ENCODE peak calls at places on chromosomes 12 and 14, in nine cellular contexts. One of them, this sample, is unnamed.

GRCh38 chr12:13896063-13896626 is 85.3 kb downstream of the GRIN2B start:
- DNase-seq in Peyer's patch: no peak
- DNase-seq in ovary: no peak
- DNase-seq in psoas muscle: no peak
- DNase-seq in CD8-positive, alpha-beta T cell: no peak
- DNase-seq in PC-3: no peak
- DNase-seq in A549: peak; percentile 66
- DNase-seq in effector memory CD4-positive, alpha-beta T cell: no peak
- DNase-seq in tibial artery: no peak
- DNase-seq in this sample: no peak

GRCh38 chr14:51328089-51328941 is 88.3 kb downstream of the TMX1 start:
- DNase-seq in Peyer's patch: no peak
- DNase-seq in ovary: no peak
- DNase-seq in psoas muscle: peak; percentile 21
- DNase-seq in CD8-positive, alpha-beta T cell: no peak
- DNase-seq in PC-3: peak; percentile 41
- DNase-seq in A549: peak; percentile 9
- DNase-seq in effector memory CD4-positive, alpha-beta T cell: no peak
- DNase-seq in tibial artery: no peak
- DNase-seq in this sample: no peak

GRCh38 chr12:6695313-6696045 is 5.1 kb downstream of the PIANP start:
- DNase-seq in Peyer's patch: no peak
- DNase-seq in ovary: no peak
- DNase-seq in psoas muscle: no peak
- DNase-seq in CD8-positive, alpha-beta T cell: no peak
- DNase-seq in PC-3: no peak
- DNase-seq in A549: no peak
- DNase-seq in effector memory CD4-positive, alpha-beta T cell: no peak
- DNase-seq in tibial artery: no peak
- DNase-seq in this sample: no peak

GRCh38 chr14:37565550-37565949 is 29.5 kb downstream of the FOXA1 start:
- DNase-seq in Peyer's patch: no peak
- DNase-seq in ovary: no peak
- DNase-seq in psoas muscle: no peak
- DNase-seq in CD8-positive, alpha-beta T cell: no peak
- DNase-seq in PC-3: peak; percentile 59
- DNase-seq in A549: no peak
- DNase-seq in effector memory CD4-positive, alpha-beta T cell: no peak
- DNase-seq in tibial artery: no peak
- DNase-seq in this sample: no peak

GRCh38 chr12:57247041-57247440 is 3.9 kb downstream of the STAC3 start:
- DNase-seq in Peyer's patch: no peak
- DNase-seq in ovary: no peak
- DNase-seq in psoas muscle: no peak
- DNase-seq in CD8-positive, alpha-beta T cell: no peak
- DNase-seq in PC-3: no peak
- DNase-seq in A549: no peak
- DNase-seq in effector memory CD4-positive, alpha-beta T cell: no peak
- DNase-seq in tibial artery: no peak
- DNase-seq in this sample: no peak

GRCh38 chr12:102618197-102618897 is 138.0 kb upstream of the IGF1 start:
- DNase-seq in Peyer's patch: no peak
- DNase-seq in ovary: no peak
- DNase-seq in psoas muscle: peak; percentile 21
- DNase-seq in CD8-positive, alpha-beta T cell: no peak
- DNase-seq in PC-3: no peak
- DNase-seq in A549: no peak
- DNase-seq in effector memory CD4-positive, alpha-beta T cell: no peak
- DNase-seq in tibial artery: no peak
- DNase-seq in this sample: no peak

GRCh38 chr14:79576434-79576833 is 634.9 kb downstream of the DIO2 start:
- DNase-seq in Peyer's patch: no peak
- DNase-seq in ovary: no peak
- DNase-seq in psoas muscle: no peak
- DNase-seq in CD8-positive, alpha-beta T cell: no peak
- DNase-seq in PC-3: no peak
- DNase-seq in A549: no peak
- DNase-seq in effector memory CD4-positive, alpha-beta T cell: no peak
- DNase-seq in tibial artery: no peak
- DNase-seq in this sample: no peak

GRCh38 chr14:40318211-40318719 is 886.0 kb upstream of the FBXO33 start:
- DNase-seq in Peyer's patch: no peak
- DNase-seq in ovary: no peak
- DNase-seq in psoas muscle: no peak
- DNase-seq in CD8-positive, alpha-beta T cell: no peak
- DNase-seq in PC-3: no peak
- DNase-seq in A549: no peak
- DNase-seq in effector memory CD4-positive, alpha-beta T cell: no peak
- DNase-seq in tibial artery: no peak
- DNase-seq in this sample: no peak

DNA sequence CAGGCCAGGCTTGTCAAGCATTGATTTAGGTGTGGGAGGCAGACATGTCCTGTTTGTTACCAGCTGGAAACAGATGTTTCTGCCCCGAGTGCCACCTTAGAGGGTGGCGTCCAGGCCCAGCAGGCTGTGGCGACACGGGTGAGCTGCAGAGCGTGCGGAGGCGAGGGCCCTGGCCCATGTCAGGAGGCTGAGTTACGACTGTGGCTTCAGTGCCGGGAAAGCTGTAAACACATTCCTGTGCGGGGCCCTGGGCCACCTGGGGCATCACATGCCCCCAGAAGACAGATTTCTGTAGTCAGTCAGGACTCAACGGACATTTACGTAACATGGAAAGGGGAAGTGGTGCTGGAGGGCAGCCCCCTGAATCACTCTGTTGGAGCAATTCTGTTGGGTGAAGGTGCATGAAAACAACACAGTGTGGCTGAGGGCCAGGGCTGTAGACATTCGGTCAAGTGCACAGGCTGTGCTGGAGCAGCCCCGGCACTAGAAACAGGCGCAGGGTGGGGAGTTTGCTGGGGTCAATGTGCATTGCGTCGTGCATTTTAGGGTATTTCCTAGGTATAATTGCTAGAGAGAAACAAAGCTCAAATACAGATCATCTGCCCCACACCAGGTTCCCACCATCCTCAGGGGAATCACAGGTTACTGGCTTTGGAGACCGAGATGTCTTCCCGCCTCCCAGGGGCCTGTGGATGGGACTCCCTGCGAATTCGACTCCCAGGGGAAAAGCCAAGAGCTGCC is 291.8 kb downstream of the TMEM121 start:
- DNase-seq in Peyer's patch: peak; percentile 83
- DNase-seq in ovary: no peak
- DNase-seq in psoas muscle: no peak
- DNase-seq in CD8-positive, alpha-beta T cell: no peak
- DNase-seq in PC-3: no peak
- DNase-seq in A549: no peak
- DNase-seq in effector memory CD4-positive, alpha-beta T cell: no peak
- DNase-seq in tibial artery: no peak
- DNase-seq in this sample: no peak
- H3K9me3 ChIP-seq in Peyer's patch: no peaks in the 10 kb centered on the region
- H3K9me3 ChIP-seq in ovary: no peaks in the 10 kb centered on the region
- H3K9me3 ChIP-seq in psoas muscle: no peaks in the 10 kb centered on the region
- H3K9me3 ChIP-seq in CD8-positive, alpha-beta T cell: no peaks in the 10 kb centered on the region
- H3K9me3 ChIP-seq in PC-3: no peaks in the 10 kb centered on the region
- H3K9me3 ChIP-seq in A549: no peaks in the 10 kb centered on the region
- H3K9me3 ChIP-seq in effector memory CD4-positive, alpha-beta T cell: no peaks in the 10 kb centered on the region
- H3K9me3 ChIP-seq in tibial artery: no peaks in the 10 kb centered on the region
- H3K9me3 ChIP-seq in this sample: no peaks in the 10 kb centered on the region

GRCh38 chr12:96526110-96526509 is 36.7 kb downstream of the CFAP54 start:
- DNase-seq in Peyer's patch: no peak
- DNase-seq in ovary: no peak
- DNase-seq in psoas muscle: no peak
- DNase-seq in CD8-positive, alpha-beta T cell: no peak
- DNase-seq in PC-3: no peak
- DNase-seq in A549: no peak
- DNase-seq in effector memory CD4-positive, alpha-beta T cell: no peak
- DNase-seq in tibial artery: no peak
- DNase-seq in this sample: no peak
- H3K9me3 ChIP-seq in Peyer's patch: no peaks in the 10 kb centered on the region
- H3K9me3 ChIP-seq in ovary: no peaks in the 10 kb centered on the region
- H3K9me3 ChIP-seq in psoas muscle: peaks cover 5% of the 10 kb centered on the region
- H3K9me3 ChIP-seq in CD8-positive, alpha-beta T cell: no peaks in the 10 kb centered on the region
- H3K9me3 ChIP-seq in PC-3: no peaks in the 10 kb centered on the region
- H3K9me3 ChIP-seq in A549: no peaks in the 10 kb centered on the region
- H3K9me3 ChIP-seq in effector memory CD4-positive, alpha-beta T cell: no peaks in the 10 kb centered on the region
- H3K9me3 ChIP-seq in tibial artery: no peaks in the 10 kb centered on the region
- H3K9me3 ChIP-seq in this sample: no peaks in the 10 kb centered on the region

DNA sequence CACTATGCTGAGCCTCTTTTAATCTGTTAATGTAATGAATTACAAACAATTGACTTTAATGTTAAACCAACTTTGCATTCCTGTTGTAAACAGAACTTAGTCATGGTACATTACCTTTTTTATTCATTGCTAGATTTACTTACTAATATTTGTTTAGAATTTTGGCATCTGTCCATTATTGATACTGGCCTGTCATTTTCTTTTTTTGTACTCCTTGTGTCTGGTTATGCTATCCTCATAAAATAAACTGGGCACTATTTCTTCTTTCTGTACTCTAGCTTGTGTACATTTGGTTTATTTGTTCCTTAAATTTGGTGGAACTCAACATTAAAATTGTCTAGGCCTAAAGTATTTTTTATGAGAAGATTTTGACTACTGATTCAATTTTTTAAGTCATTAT is 32.1 kb downstream of the SPATA7 start:
- DNase-seq in Peyer's patch: no peak
- DNase-seq in ovary: no peak
- DNase-seq in psoas muscle: no peak
- DNase-seq in CD8-positive, alpha-beta T cell: no peak
- DNase-seq in PC-3: peak; percentile 30
- DNase-seq in A549: no peak
- DNase-seq in effector memory CD4-positive, alpha-beta T cell: no peak
- DNase-seq in tibial artery: no peak
- DNase-seq in this sample: no peak
- H3K9me3 ChIP-seq in Peyer's patch: no peaks in the 10 kb centered on the region
- H3K9me3 ChIP-seq in ovary: peaks cover 9% of the 10 kb centered on the region
- H3K9me3 ChIP-seq in psoas muscle: peaks cover 5% of the 10 kb centered on the region
- H3K9me3 ChIP-seq in CD8-positive, alpha-beta T cell: peaks cover 5% of the 10 kb centered on the region
- H3K9me3 ChIP-seq in PC-3: peaks cover 4% of the 10 kb centered on the region
- H3K9me3 ChIP-seq in A549: peaks cover 17% of the 10 kb centered on the region
- H3K9me3 ChIP-seq in effector memory CD4-positive, alpha-beta T cell: no peaks in the 10 kb centered on the region
- H3K9me3 ChIP-seq in tibial artery: peaks cover 12% of the 10 kb centered on the region
- H3K9me3 ChIP-seq in this sample: peaks cover 13% of the 10 kb centered on the region

GRCh38 chr12:34603382-34604035 is 581.2 kb downstream of the ALG10 start:
- DNase-seq in Peyer's patch: no peak
- DNase-seq in ovary: no peak
- DNase-seq in psoas muscle: no peak
- DNase-seq in CD8-positive, alpha-beta T cell: no peak
- DNase-seq in PC-3: no peak
- DNase-seq in A549: no peak
- DNase-seq in effector memory CD4-positive, alpha-beta T cell: no peak
- DNase-seq in tibial artery: no peak
- DNase-seq in this sample: no peak

GRCh38 chr12:34600592-34601462 is 578.5 kb downstream of the ALG10 start:
- DNase-seq in Peyer's patch: no peak
- DNase-seq in ovary: no peak
- DNase-seq in psoas muscle: no peak
- DNase-seq in CD8-positive, alpha-beta T cell: no peak
- DNase-seq in PC-3: no peak
- DNase-seq in A549: no peak
- DNase-seq in effector memory CD4-positive, alpha-beta T cell: no peak
- DNase-seq in tibial artery: no peak
- DNase-seq in this sample: no peak

GRCh38 chr12:34601689-34602088 is 579.4 kb downstream of the ALG10 start:
- DNase-seq in Peyer's patch: no peak
- DNase-seq in ovary: no peak
- DNase-seq in psoas muscle: no peak
- DNase-seq in CD8-positive, alpha-beta T cell: no peak
- DNase-seq in PC-3: no peak
- DNase-seq in A549: no peak
- DNase-seq in effector memory CD4-positive, alpha-beta T cell: no peak
- DNase-seq in tibial artery: no peak
- DNase-seq in this sample: no peak

GRCh38 chr12:34604227-34604626 is 581.9 kb downstream of the ALG10 start:
- DNase-seq in Peyer's patch: no peak
- DNase-seq in ovary: no peak
- DNase-seq in psoas muscle: no peak
- DNase-seq in CD8-positive, alpha-beta T cell: no peak
- DNase-seq in PC-3: no peak
- DNase-seq in A549: no peak
- DNase-seq in effector memory CD4-positive, alpha-beta T cell: no peak
- DNase-seq in tibial artery: no peak
- DNase-seq in this sample: no peak

DNA sequence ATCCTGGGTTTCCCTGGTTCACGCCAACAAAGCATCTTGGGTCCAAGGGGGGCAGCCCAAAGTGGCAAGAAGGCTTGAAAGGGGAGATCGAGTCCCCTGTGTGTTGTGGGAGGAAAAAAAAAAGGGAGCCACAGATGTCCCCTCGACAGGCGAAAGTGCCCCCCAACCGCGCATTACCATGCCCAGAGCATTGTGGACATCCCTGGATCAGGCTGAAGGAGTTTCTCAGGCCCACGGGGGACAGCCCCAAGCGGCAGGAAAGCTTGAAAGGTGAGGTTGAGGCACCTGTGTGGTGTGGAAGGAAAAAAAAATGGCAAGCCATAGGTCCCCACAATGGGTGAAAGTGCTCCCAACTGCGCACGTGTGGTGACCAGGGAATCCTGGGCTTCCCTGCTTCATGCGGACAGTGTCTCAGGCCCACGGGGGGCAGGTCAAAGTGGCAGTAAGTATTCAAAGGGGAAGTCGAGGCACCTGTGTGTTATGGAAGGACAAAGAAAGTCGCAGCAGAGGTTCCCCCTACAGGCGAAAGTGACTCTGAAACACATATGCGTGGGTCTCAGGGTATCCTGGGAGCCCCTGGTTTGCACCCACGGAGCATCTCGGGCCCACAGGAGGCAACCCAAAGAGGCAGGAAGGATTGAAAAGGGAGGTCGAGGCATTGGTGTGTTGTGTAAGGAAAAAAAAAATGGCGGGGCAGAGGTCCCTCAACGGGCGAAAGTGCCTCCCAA is 580.1 kb downstream of the ALG10 start:
- DNase-seq in Peyer's patch: no peak
- DNase-seq in ovary: no peak
- DNase-seq in psoas muscle: no peak
- DNase-seq in CD8-positive, alpha-beta T cell: no peak
- DNase-seq in PC-3: no peak
- DNase-seq in A549: no peak
- DNase-seq in effector memory CD4-positive, alpha-beta T cell: no peak
- DNase-seq in tibial artery: no peak
- DNase-seq in this sample: no peak
- H3K9me3 ChIP-seq in Peyer's patch: no peaks in the 10 kb centered on the region
- H3K9me3 ChIP-seq in ovary: no peaks in the 10 kb centered on the region
- H3K9me3 ChIP-seq in psoas muscle: no peaks in the 10 kb centered on the region
- H3K9me3 ChIP-seq in CD8-positive, alpha-beta T cell: no peaks in the 10 kb centered on the region
- H3K9me3 ChIP-seq in PC-3: no peaks in the 10 kb centered on the region
- H3K9me3 ChIP-seq in A549: peaks cover 5% of the 10 kb centered on the region
- H3K9me3 ChIP-seq in effector memory CD4-positive, alpha-beta T cell: peaks cover 5% of the 10 kb centered on the region
- H3K9me3 ChIP-seq in tibial artery: peaks cover 97% of the 10 kb centered on the region
- H3K9me3 ChIP-seq in this sample: peaks cover 99% of the 10 kb centered on the region

GRCh38 chr14:27642251-27642866 is 1044.5 kb upstream of the NOVA1 start:
- DNase-seq in Peyer's patch: no peak
- DNase-seq in ovary: no peak
- DNase-seq in psoas muscle: no peak
- DNase-seq in CD8-positive, alpha-beta T cell: no peak
- DNase-seq in PC-3: peak; percentile 60
- DNase-seq in A549: no peak
- DNase-seq in effector memory CD4-positive, alpha-beta T cell: no peak
- DNase-seq in tibial artery: no peak
- DNase-seq in this sample: no peak
- H3K9me3 ChIP-seq in Peyer's patch: no peaks in the 10 kb centered on the region
- H3K9me3 ChIP-seq in ovary: no peaks in the 10 kb centered on the region
- H3K9me3 ChIP-seq in psoas muscle: no peaks in the 10 kb centered on the region
- H3K9me3 ChIP-seq in CD8-positive, alpha-beta T cell: no peaks in the 10 kb centered on the region
- H3K9me3 ChIP-seq in PC-3: no peaks in the 10 kb centered on the region
- H3K9me3 ChIP-seq in A549: no peaks in the 10 kb centered on the region
- H3K9me3 ChIP-seq in effector memory CD4-positive, alpha-beta T cell: no peaks in the 10 kb centered on the region
- H3K9me3 ChIP-seq in tibial artery: no peaks in the 10 kb centered on the region
- H3K9me3 ChIP-seq in this sample: peaks cover 13% of the 10 kb centered on the region

GRCh38 chr14:106837870-106838269 is 1311.5 kb downstream of the TMEM121 start:
- DNase-seq in Peyer's patch: no peak
- DNase-seq in ovary: no peak
- DNase-seq in psoas muscle: no peak
- DNase-seq in CD8-positive, alpha-beta T cell: no peak
- DNase-seq in PC-3: no peak
- DNase-seq in A549: no peak
- DNase-seq in effector memory CD4-positive, alpha-beta T cell: no peak
- DNase-seq in tibial artery: no peak
- DNase-seq in this sample: no peak
- H3K9me3 ChIP-seq in Peyer's patch: no peaks in the 10 kb centered on the region
- H3K9me3 ChIP-seq in ovary: no peaks in the 10 kb centered on the region
- H3K9me3 ChIP-seq in psoas muscle: no peaks in the 10 kb centered on the region
- H3K9me3 ChIP-seq in CD8-positive, alpha-beta T cell: no peaks in the 10 kb centered on the region
- H3K9me3 ChIP-seq in PC-3: no peaks in the 10 kb centered on the region
- H3K9me3 ChIP-seq in A549: no peaks in the 10 kb centered on the region
- H3K9me3 ChIP-seq in effector memory CD4-positive, alpha-beta T cell: no peaks in the 10 kb centered on the region
- H3K9me3 ChIP-seq in tibial artery: no peaks in the 10 kb centered on the region
- H3K9me3 ChIP-seq in this sample: no peaks in the 10 kb centered on the region